ENCODE peak calls at places on chromosomes 7 and 10, in six cellular contexts. T is RWPE1; N is NCI-H460; A is stimulated activated CD8-positive, alpha-beta memory T cell treated with anti-CD3 and anti-CD28 coated beads, Interleukin-2, amount 100 ng/mL, for 48 hours; V is fibroblast of mammary gland; I is cardiac septum. J is an unnamed sample.

GRCh38 chr10:132057191-132057681 is 8.5 kb upstream of the JAKMIP3 start:
- DNase-seq in T (no peak), N (no peak), A (no peak), V (no peak), I (no peak), J (no peak)

GRCh38 chr10:71326464-71326881 is 7.4 kb downstream of the SLC29A3 start:
- DNase-seq in T (no peak), N (no peak), A (no peak), V (no peak), I (no peak), J (no peak)

GRCh38 chr7:34675749-34676374 is 17.8 kb downstream of the NPSR1 start:
- DNase-seq in T (peak; percentile 5), N (peak; percentile 33), A (no peak), V (peak; percentile 3), I (no peak), J (no peak)

GRCh38 chr10:70274643-70275042 is 9.2 kb downstream of the NPFFR1 start:
- DNase-seq in T (no peak), N (no peak), A (no peak), V (peak; percentile 81), I (no peak), J (no peak)

GRCh38 chr7:136528329-136528728 is 340.1 kb upstream of the CHRM2 start:
- DNase-seq in T (peak; percentile 18), N (peak; percentile 11), A (no peak), V (peak; percentile 20), I (no peak), J (peak; percentile 14)

GRCh38 chr10:62248465-62248864 is 20.2 kb downstream of the RTKN2 start:
- DNase-seq in T (no peak), N (no peak), A (no peak), V (peak; percentile 49), I (no peak), J (no peak)

GRCh38 chr7:152336754-152337368 is 98.9 kb downstream of the KMT2C start:
- DNase-seq in T (peak; percentile 21), N (peak; percentile 62), A (no peak), V (peak; percentile 70), I (no peak), J (no peak)

GRCh38 chr10:88791924-88792323 is 10.6 kb upstream of the LIPM start:
- DNase-seq in T (peak; percentile 39), N (peak; percentile 29), A (no peak), V (peak; percentile 22), I (no peak), J (no peak)

GRCh38 chr10:60429084-60429849 is 39.6 kb upstream of the ANK3 start:
- DNase-seq in T (no peak), N (no peak), A (no peak), V (peak; percentile 39), I (no peak), J (no peak)

GRCh38 chr7:108347616-108348015 is 108.6 kb downstream of the NRCAM start:
- DNase-seq in T (peak; percentile 37), N (no peak), A (no peak), V (peak; percentile 63), I (no peak), J (no peak)

GRCh38 chr10:77825965-77826364 is 100.6 kb downstream of the DLG5 start:
- DNase-seq in T (no peak), N (no peak), A (no peak), V (no peak), I (no peak), J (no peak)

GRCh38 chr7:73432676-73433075 is 902 bp upstream of the FZD9 start:
- DNase-seq in T (no peak), N (no peak), A (no peak), V (no peak), I (no peak), J (no peak)

GRCh38 chr10:102484021-102484420 is 18.5 kb downstream of the ACTR1A start:
- DNase-seq in T (no peak), N (no peak), A (no peak), V (no peak), I (no peak), J (no peak)

GRCh38 chr7:116542618-116543017 is 17.8 kb downstream of the CAV1 start:
- DNase-seq in T (no peak), N (peak; percentile 63), A (no peak), V (peak; percentile 48), I (no peak), J (no peak)

GRCh38 chr10:28937959-28938358 is 260.6 kb downstream of the BAMBI start:
- DNase-seq in T (no peak), N (no peak), A (no peak), V (no peak), I (no peak), J (no peak)

GRCh38 chr10:34637419-34637911 is 177.6 kb downstream of the PARD3 start:
- DNase-seq in T (peak; percentile 22), N (peak; percentile 33), A (peak; percentile 54), V (peak; percentile 45), I (no peak), J (no peak)

GRCh38 chr7:105971867-105972266 is 8.8 kb downstream of the CDHR3 start:
- DNase-seq in T (no peak), N (no peak), A (no peak), V (no peak), I (no peak), J (no peak)

GRCh38 chr10:8396675-8397074 is 342.2 kb downstream of the GATA3 start:
- DNase-seq in T (no peak), N (no peak), A (no peak), V (no peak), I (no peak), J (no peak)

GRCh38 chr10:47137311-47137851 is 162.6 kb upstream of the GDF10 start:
- DNase-seq in T (peak; percentile 14), N (no peak), A (no peak), V (peak; percentile 13), I (no peak), J (no peak)

GRCh38 chr10:97121084-97121483 is 64.7 kb downstream of the SLIT1 start:
- DNase-seq in T (no peak), N (no peak), A (no peak), V (no peak), I (no peak), J (no peak)

GRCh38 chr7:128672927-128673517 is 930 bp downstream of the GARIN1A start:
- DNase-seq in T (no peak), N (no peak), A (no peak), V (peak; percentile 20), I (no peak), J (no peak)

GRCh38 chr10:6083523-6084475 is 5.0 kb upstream of the RBM17 start:
- DNase-seq in T (no peak), N (no peak), A (peak; percentile 52), V (peak; percentile 33), I (no peak), J (no peak)

GRCh38 chr7:94908204-94909022 is 1.0 kb downstream of the PPP1R9A start:
- DNase-seq in T (peak; percentile 5), N (no peak), A (no peak), V (peak; percentile 7), I (peak; percentile 69), J (no peak)

GRCh38 chr10:11663763-11664555 is 52.5 kb upstream of the USP6NL start:
- DNase-seq in T (no peak), N (no peak), A (no peak), V (no peak), I (no peak), J (no peak)

GRCh38 chr10:56646301-56646700 is 285.2 kb upstream of the ZWINT start:
- DNase-seq in T (no peak), N (no peak), A (no peak), V (no peak), I (no peak), J (no peak)

GRCh38 chr7:41131956-41132355 is 570.9 kb downstream of the INHBA start:
- DNase-seq in T (no peak), N (no peak), A (no peak), V (no peak), I (no peak), J (no peak)

GRCh38 chr10:103765981-103766380 is 89.4 kb downstream of the SH3PXD2A start:
- DNase-seq in T (no peak), N (no peak), A (peak; percentile 34), V (no peak), I (no peak), J (no peak)

GRCh38 chr10:4691776-4692175 is 134.2 kb upstream of the AKR1E2 start:
- DNase-seq in T (peak; percentile 50), N (no peak), A (no peak), V (peak; percentile 33), I (no peak), J (no peak)

GRCh38 chr10:3805227-3805790 is 20.3 kb upstream of the KLF6 start:
- DNase-seq in T (no peak), N (no peak), A (no peak), V (peak; percentile 97), I (no peak), J (no peak)

GRCh38 chr7:104943502-104944343 is 70.3 kb upstream of the KMT2E start:
- DNase-seq in T (no peak), N (no peak), A (peak; percentile 74), V (no peak), I (peak; percentile 79), J (no peak)

GRCh38 chr10:5550621-5551530 is 26.1 kb downstream of the CALML3 start:
- DNase-seq in T (no peak), N (no peak), A (no peak), V (no peak), I (peak; percentile 66), J (no peak)

GRCh38 chr7:15747187-15748111 is 61.0 kb upstream of the MEOX2 start:
- DNase-seq in T (no peak), N (no peak), A (no peak), V (peak; percentile 19), I (no peak), J (no peak)

GRCh38 chr7:116810267-116811116 is 51.9 kb upstream of the CAPZA2 start:
- DNase-seq in T (no peak), N (no peak), A (no peak), V (peak; percentile 29), I (no peak), J (no peak)

GRCh38 chr7:112084506-112084905 is 121.7 kb downstream of the DOCK4 start:
- DNase-seq in T (no peak), N (no peak), A (no peak), V (peak; percentile 41), I (no peak), J (no peak)

GRCh38 chr10:112361951-112362770 is 11.8 kb upstream of the ACSL5 start:
- DNase-seq in T (peak; percentile 41), N (no peak), A (no peak), V (peak; percentile 80), I (peak; percentile 80), J (no peak)

GRCh38 chr10:76251773-76252617 is 820.6 kb downstream of the LRMDA start:
- DNase-seq in T (no peak), N (no peak), A (no peak), V (peak; percentile 94), I (no peak), J (no peak)

GRCh38 chr10:118672766-118673715 is 77.6 kb upstream of the PRLHR start:
- DNase-seq in T (no peak), N (no peak), A (no peak), V (no peak), I (no peak), J (no peak)

J was measured in epithelial cell of prostate.